ENCODE peak calls at places on chromosomes 11 and 22, in five cellular contexts. One of them, this sample, is unnamed. For H3K4me1 and H3K9me3, the result is how much of the 10 kb centered on the place peaks cover.

GRCh38 chr22:29314537-29315285 is 786 bp downstream of the RASL10A start:
- DNase-seq in cardiac muscle cell: no peak
- DNase-seq in uterus: no peak
- DNase-seq in HCT116: no peak
- DNase-seq in mucosa of descending colon: no peak
- DNase-seq in this sample: peak

GRCh38 chr11:133078591-133079179 is 453.6 kb downstream of the OPCML start:
- DNase-seq in cardiac muscle cell: peak
- DNase-seq in uterus: no peak
- DNase-seq in HCT116: no peak
- DNase-seq in mucosa of descending colon: peak
- DNase-seq in this sample: no peak

GRCh38 chr11:210122-210802 is 2.8 kb downstream of the RIC8A start:
- DNase-seq in cardiac muscle cell: peak
- DNase-seq in uterus: peak
- DNase-seq in HCT116: no peak
- DNase-seq in mucosa of descending colon: no peak
- DNase-seq in this sample: peak

GRCh38 chr11:11708256-11708655 is 86.5 kb upstream of the GALNT18 start:
- DNase-seq in cardiac muscle cell: no peak
- DNase-seq in uterus: no peak
- DNase-seq in HCT116: no peak
- DNase-seq in mucosa of descending colon: no peak
- DNase-seq in this sample: no peak

GRCh38 chr11:57567210-57567511 is 311 bp downstream of the UBE2L6 start:
- DNase-seq in cardiac muscle cell: no peak
- DNase-seq in uterus: peak
- DNase-seq in HCT116: no peak
- DNase-seq in mucosa of descending colon: peak
- DNase-seq in this sample: no peak

GRCh38 chr11:86160546-86161149 is 83.9 kb upstream of the EED start:
- DNase-seq in cardiac muscle cell: no peak
- DNase-seq in uterus: no peak
- DNase-seq in HCT116: no peak
- DNase-seq in mucosa of descending colon: no peak
- DNase-seq in this sample: no peak

GRCh38 chr11:88174627-88175003 is 628 bp downstream of the RAB38 start:
- DNase-seq in cardiac muscle cell: peak
- DNase-seq in uterus: peak
- DNase-seq in HCT116: peak
- DNase-seq in mucosa of descending colon: peak
- DNase-seq in this sample: peak

GRCh38 chr11:28464252-28464867 is 356.2 kb downstream of the METTL15 start:
- DNase-seq in cardiac muscle cell: peak
- DNase-seq in uterus: no peak
- DNase-seq in HCT116: no peak
- DNase-seq in mucosa of descending colon: no peak
- DNase-seq in this sample: no peak

GRCh38 chr11:47185305-47186075 is 744 bp downstream of the PACSIN3 start:
- DNase-seq in cardiac muscle cell: peak
- DNase-seq in uterus: peak
- DNase-seq in HCT116: no peak
- DNase-seq in mucosa of descending colon: no peak
- DNase-seq in this sample: peak

GRCh38 chr11:45208135-45208534 is 61.7 kb downstream of the PRDM11 start:
- DNase-seq in cardiac muscle cell: no peak
- DNase-seq in uterus: no peak
- DNase-seq in HCT116: no peak
- DNase-seq in mucosa of descending colon: peak
- DNase-seq in this sample: no peak

GRCh38 chr11:98711011-98711410 is 309.7 kb upstream of the CNTN5 start:
- DNase-seq in cardiac muscle cell: peak
- DNase-seq in uterus: no peak
- DNase-seq in HCT116: no peak
- DNase-seq in mucosa of descending colon: no peak
- DNase-seq in this sample: peak

GRCh38 chr11:62708423-62709261 is 1.2 kb downstream of the GNG3 start:
- DNase-seq in cardiac muscle cell: no peak
- DNase-seq in uterus: peak
- DNase-seq in HCT116: no peak
- DNase-seq in mucosa of descending colon: peak
- DNase-seq in this sample: peak

GRCh38 chr11:62539238-62539925 is 7.2 kb downstream of the AHNAK start:
- DNase-seq in cardiac muscle cell: peak
- DNase-seq in uterus: peak
- DNase-seq in HCT116: no peak
- DNase-seq in mucosa of descending colon: peak
- DNase-seq in this sample: peak

GRCh38 chr11:75537740-75538139 is 12.0 kb upstream of the GDPD5 start:
- DNase-seq in cardiac muscle cell: no peak
- DNase-seq in uterus: no peak
- DNase-seq in HCT116: no peak
- DNase-seq in mucosa of descending colon: no peak
- DNase-seq in this sample: no peak

GRCh38 chr11:87263979-87264378 is 226.2 kb downstream of the TMEM135 start:
- DNase-seq in cardiac muscle cell: no peak
- DNase-seq in uterus: no peak
- DNase-seq in HCT116: no peak
- DNase-seq in mucosa of descending colon: no peak
- DNase-seq in this sample: no peak

GRCh38 chr22:41636467-41636866 is 15.4 kb downstream of the XRCC6 start:
- DNase-seq in cardiac muscle cell: peak
- DNase-seq in uterus: no peak
- DNase-seq in HCT116: no peak
- DNase-seq in mucosa of descending colon: no peak
- DNase-seq in this sample: peak

GRCh38 chr11:76659672-76660532 is 10.6 kb downstream of the LRRC32 start:
- DNase-seq in cardiac muscle cell: no peak
- DNase-seq in uterus: peak
- DNase-seq in HCT116: no peak
- DNase-seq in mucosa of descending colon: no peak
- DNase-seq in this sample: peak

GRCh38 chr11:88414385-88414861 is 76.9 kb upstream of the CTSC start:
- DNase-seq in cardiac muscle cell: peak
- DNase-seq in uterus: peak
- DNase-seq in HCT116: no peak
- DNase-seq in mucosa of descending colon: peak
- DNase-seq in this sample: peak

GRCh38 chr11:75639752-75640151 is 29.1 kb downstream of the MAP6 start:
- DNase-seq in cardiac muscle cell: peak
- DNase-seq in uterus: peak
- DNase-seq in HCT116: no peak
- DNase-seq in mucosa of descending colon: peak
- DNase-seq in this sample: peak

GRCh38 chr11:124778281-124778680 is 16.2 kb upstream of the ESAM start:
- DNase-seq in cardiac muscle cell: no peak
- DNase-seq in uterus: no peak
- DNase-seq in HCT116: peak
- DNase-seq in mucosa of descending colon: no peak
- DNase-seq in this sample: no peak

GRCh38 chr11:128790200-128790599 is 76.9 kb downstream of the KCNJ1 start:
- DNase-seq in cardiac muscle cell: peak
- DNase-seq in uterus: no peak
- DNase-seq in HCT116: no peak
- DNase-seq in mucosa of descending colon: no peak
- DNase-seq in this sample: peak

GRCh38 chr22:30609260-30610185 is 2.5 kb downstream of the TCN2 start:
- DNase-seq in cardiac muscle cell: peak
- DNase-seq in uterus: peak
- DNase-seq in HCT116: no peak
- DNase-seq in mucosa of descending colon: peak
- DNase-seq in this sample: no peak

GRCh38 chr11:77191823-77192495 is 63.9 kb downstream of the MYO7A start:
- DNase-seq in cardiac muscle cell: peak
- DNase-seq in uterus: no peak
- DNase-seq in HCT116: peak
- DNase-seq in mucosa of descending colon: peak
- DNase-seq in this sample: no peak

GRCh38 chr11:57493507-57494503 is 21.7 kb downstream of the SLC43A1 start:
- DNase-seq in cardiac muscle cell: peak
- DNase-seq in uterus: peak
- DNase-seq in HCT116: peak
- DNase-seq in mucosa of descending colon: peak
- DNase-seq in this sample: peak

GRCh38 chr11:58027341-58027740 is 3.4 kb upstream of the OR6Q1 start:
- DNase-seq in cardiac muscle cell: peak
- DNase-seq in uterus: no peak
- DNase-seq in HCT116: no peak
- DNase-seq in mucosa of descending colon: no peak
- DNase-seq in this sample: no peak

GRCh38 chr11:70112017-70112434 is 33.9 kb downstream of the ANO1 start:
- DNase-seq in cardiac muscle cell: peak
- DNase-seq in uterus: no peak
- DNase-seq in HCT116: no peak
- DNase-seq in mucosa of descending colon: no peak
- DNase-seq in this sample: peak

GRCh38 chr11:70110538-70111055 is 32.5 kb downstream of the ANO1 start:
- DNase-seq in cardiac muscle cell: no peak
- DNase-seq in uterus: no peak
- DNase-seq in HCT116: no peak
- DNase-seq in mucosa of descending colon: no peak
- DNase-seq in this sample: peak

GRCh38 chr11:70109006-70109405 is 30.9 kb downstream of the ANO1 start:
- DNase-seq in cardiac muscle cell: peak
- DNase-seq in uterus: peak
- DNase-seq in HCT116: no peak
- DNase-seq in mucosa of descending colon: no peak
- DNase-seq in this sample: peak

GRCh38 chr11:70109903-70110302 is 31.8 kb downstream of the ANO1 start:
- DNase-seq in cardiac muscle cell: no peak
- DNase-seq in uterus: no peak
- DNase-seq in HCT116: no peak
- DNase-seq in mucosa of descending colon: no peak
- DNase-seq in this sample: no peak

DNA sequence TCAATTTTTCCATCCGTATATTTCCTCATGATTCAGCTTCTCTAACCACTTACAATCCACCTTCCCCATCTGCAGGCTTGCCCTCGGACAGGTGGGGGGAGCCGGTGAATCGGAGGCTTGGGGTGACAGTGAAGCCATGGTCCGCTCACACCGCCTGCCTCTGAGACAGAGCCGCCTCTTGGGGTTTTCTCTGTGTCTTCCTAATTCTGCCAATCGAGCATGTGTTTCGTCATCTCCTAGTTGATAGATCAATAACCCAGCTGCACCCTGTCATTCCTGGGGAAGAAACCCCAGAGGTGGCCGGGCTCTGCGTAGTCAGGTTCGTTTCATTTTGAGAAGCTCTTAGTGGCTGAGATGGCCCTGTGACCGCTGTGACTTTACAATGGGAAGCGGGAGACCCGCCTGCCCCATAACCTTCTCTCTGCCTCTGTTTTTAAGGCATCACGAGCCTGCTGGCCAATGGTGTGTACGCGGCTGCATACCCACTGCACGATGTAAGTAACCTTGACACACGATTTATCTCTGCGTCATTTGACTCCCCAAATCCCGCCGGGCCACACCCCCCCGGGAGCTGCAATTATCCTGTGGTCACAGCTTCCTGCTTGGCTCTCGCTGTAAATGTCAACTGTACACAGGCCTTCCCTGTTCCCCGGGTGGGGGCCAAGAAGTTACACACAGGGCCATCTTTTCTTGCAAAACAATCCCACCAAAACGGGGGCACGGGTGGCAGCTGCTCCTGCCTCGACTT is 33.3 kb downstream of the ANO1 start:
- DNase-seq in cardiac muscle cell: peak
- DNase-seq in uterus: no peak
- DNase-seq in HCT116: no peak
- DNase-seq in mucosa of descending colon: peak
- DNase-seq in this sample: peak
- H3K4me3 ChIP-seq in cardiac muscle cell: no peak
- H3K4me3 ChIP-seq in uterus: no peak
- H3K4me3 ChIP-seq in HCT116: no peak
- H3K4me3 ChIP-seq in mucosa of descending colon: no peak
- H3K4me3 ChIP-seq in this sample: no peak

GRCh38 chr11:1565173-1565903 is 6.7 kb downstream of the DUSP8 start:
- DNase-seq in cardiac muscle cell: no peak
- DNase-seq in uterus: no peak
- DNase-seq in HCT116: no peak
- DNase-seq in mucosa of descending colon: no peak
- DNase-seq in this sample: peak

GRCh38 chr11:1567721-1568100 is 4.4 kb downstream of the DUSP8 start:
- DNase-seq in cardiac muscle cell: no peak
- DNase-seq in uterus: no peak
- DNase-seq in HCT116: no peak
- DNase-seq in mucosa of descending colon: no peak
- DNase-seq in this sample: no peak

GRCh38 chr11:1565904-1566247 is 6.2 kb downstream of the DUSP8 start:
- DNase-seq in cardiac muscle cell: no peak
- DNase-seq in uterus: no peak
- DNase-seq in HCT116: no peak
- DNase-seq in mucosa of descending colon: no peak
- DNase-seq in this sample: no peak

GRCh38 chr11:1567052-1567720 is 4.9 kb downstream of the DUSP8 start:
- DNase-seq in cardiac muscle cell: no peak
- DNase-seq in uterus: no peak
- DNase-seq in HCT116: no peak
- DNase-seq in mucosa of descending colon: peak
- DNase-seq in this sample: no peak

GRCh38 chr11:1566381-1567051 is 5.6 kb downstream of the DUSP8 start:
- DNase-seq in cardiac muscle cell: no peak
- DNase-seq in uterus: no peak
- DNase-seq in HCT116: no peak
- DNase-seq in mucosa of descending colon: peak
- DNase-seq in this sample: no peak
- H3K4me1 ChIP-seq in cardiac muscle cell: under half
- H3K4me1 ChIP-seq in uterus: under half
- H3K4me1 ChIP-seq in HCT116: under half
- H3K4me1 ChIP-seq in mucosa of descending colon: under half
- H3K4me1 ChIP-seq in this sample: under half

GRCh38 chr11:71200761-71201160 is 51.6 kb downstream of the SHANK2 start:
- DNase-seq in cardiac muscle cell: no peak
- DNase-seq in uterus: no peak
- DNase-seq in HCT116: no peak
- DNase-seq in mucosa of descending colon: no peak
- DNase-seq in this sample: no peak
- H3K9me3 ChIP-seq in cardiac muscle cell: under half
- H3K9me3 ChIP-seq in uterus: under half
- H3K9me3 ChIP-seq in HCT116: under half
- H3K9me3 ChIP-seq in mucosa of descending colon: under half
- H3K9me3 ChIP-seq in this sample: under half

GRCh38 chr22:50192825-50193204 is 7.1 kb downstream of the TRABD start:
- DNase-seq in cardiac muscle cell: no peak
- DNase-seq in uterus: no peak
- DNase-seq in HCT116: no peak
- DNase-seq in mucosa of descending colon: no peak
- DNase-seq in this sample: no peak

GRCh38 chr22:50193621-50194020 is 7.2 kb upstream of the SELENOO start:
- DNase-seq in cardiac muscle cell: no peak
- DNase-seq in uterus: no peak
- DNase-seq in HCT116: no peak
- DNase-seq in mucosa of descending colon: no peak
- DNase-seq in this sample: peak

GRCh38 chr22:50196256-50196655 is 4.6 kb upstream of the SELENOO start:
- DNase-seq in cardiac muscle cell: no peak
- DNase-seq in uterus: no peak
- DNase-seq in HCT116: no peak
- DNase-seq in mucosa of descending colon: no peak
- DNase-seq in this sample: peak

GRCh38 chr22:50192056-50192824 is 6.5 kb downstream of the TRABD start:
- DNase-seq in cardiac muscle cell: no peak
- DNase-seq in uterus: no peak
- DNase-seq in HCT116: no peak
- DNase-seq in mucosa of descending colon: no peak
- DNase-seq in this sample: peak

GRCh38 chr22:50194037-50194809 is 6.6 kb upstream of the SELENOO start:
- DNase-seq in cardiac muscle cell: no peak
- DNase-seq in uterus: no peak
- DNase-seq in HCT116: no peak
- DNase-seq in mucosa of descending colon: no peak
- DNase-seq in this sample: peak
- H3K4me3 ChIP-seq in cardiac muscle cell: no peak
- H3K4me3 ChIP-seq in uterus: no peak
- H3K4me3 ChIP-seq in HCT116: no peak
- H3K4me3 ChIP-seq in mucosa of descending colon: no peak
- H3K4me3 ChIP-seq in this sample: no peak

This sample was measured in right cardiac atrium.